ENCODE peak calls at places on chromosomes 3 and 15, in eight cellular contexts. One of them, this sample, is unnamed.

GRCh38 chr3:40109641-40110490 is 199.6 kb upstream of the EIF1B start:
- DNase-seq in left lung: no peak
- DNase-seq in HCT116: no peak
- DNase-seq in fibroblast of lung: no peak
- DNase-seq in WTC11: peak
- DNase-seq in GM20000: no peak
- DNase-seq in thoracic aorta: no peak
- DNase-seq in GM12865: no peak
- DNase-seq in this sample: peak

GRCh38 chr3:72171946-72172345 is 387.0 kb upstream of the PROK2 start:
- DNase-seq in left lung: no peak
- DNase-seq in HCT116: no peak
- DNase-seq in fibroblast of lung: peak
- DNase-seq in WTC11: no peak
- DNase-seq in GM20000: no peak
- DNase-seq in thoracic aorta: no peak
- DNase-seq in GM12865: no peak
- DNase-seq in this sample: no peak

GRCh38 chr15:56425976-56426375 is 39.0 kb downstream of the MNS1 start:
- DNase-seq in left lung: no peak
- DNase-seq in HCT116: no peak
- DNase-seq in fibroblast of lung: no peak
- DNase-seq in WTC11: no peak
- DNase-seq in GM20000: no peak
- DNase-seq in thoracic aorta: no peak
- DNase-seq in GM12865: no peak
- DNase-seq in this sample: no peak

GRCh38 chr3:81764665-81765064 is 3.2 kb upstream of the GBE1 start:
- DNase-seq in left lung: no peak
- DNase-seq in HCT116: no peak
- DNase-seq in fibroblast of lung: no peak
- DNase-seq in WTC11: no peak
- DNase-seq in GM20000: no peak
- DNase-seq in thoracic aorta: no peak
- DNase-seq in GM12865: no peak
- DNase-seq in this sample: no peak

GRCh38 chr3:108218811-108219210 is 3.4 kb downstream of the IFT57 start:
- DNase-seq in left lung: no peak
- DNase-seq in HCT116: no peak
- DNase-seq in fibroblast of lung: peak
- DNase-seq in WTC11: no peak
- DNase-seq in GM20000: no peak
- DNase-seq in thoracic aorta: no peak
- DNase-seq in GM12865: no peak
- DNase-seq in this sample: no peak

GRCh38 chr3:10417849-10418248 is 87.5 kb downstream of the ATP2B2 start:
- DNase-seq in left lung: no peak
- DNase-seq in HCT116: peak
- DNase-seq in fibroblast of lung: peak
- DNase-seq in WTC11: no peak
- DNase-seq in GM20000: peak
- DNase-seq in thoracic aorta: no peak
- DNase-seq in GM12865: peak
- DNase-seq in this sample: no peak

GRCh38 chr3:133868166-133868565 is 27.5 kb downstream of the RAB6B start:
- DNase-seq in left lung: no peak
- DNase-seq in HCT116: no peak
- DNase-seq in fibroblast of lung: no peak
- DNase-seq in WTC11: no peak
- DNase-seq in GM20000: no peak
- DNase-seq in thoracic aorta: no peak
- DNase-seq in GM12865: no peak
- DNase-seq in this sample: no peak

GRCh38 chr3:171269557-171269956 is 190.6 kb downstream of the TNIK start:
- DNase-seq in left lung: no peak
- DNase-seq in HCT116: no peak
- DNase-seq in fibroblast of lung: no peak
- DNase-seq in WTC11: no peak
- DNase-seq in GM20000: no peak
- DNase-seq in thoracic aorta: no peak
- DNase-seq in GM12865: peak
- DNase-seq in this sample: no peak

GRCh38 chr3:48682786-48683185 is 2.9 kb downstream of the NCKIPSD start:
- DNase-seq in left lung: no peak
- DNase-seq in HCT116: no peak
- DNase-seq in fibroblast of lung: no peak
- DNase-seq in WTC11: no peak
- DNase-seq in GM20000: no peak
- DNase-seq in thoracic aorta: no peak
- DNase-seq in GM12865: no peak
- DNase-seq in this sample: no peak

GRCh38 chr3:80612366-80612765 is 844.6 kb upstream of the ROBO1 start:
- DNase-seq in left lung: no peak
- DNase-seq in HCT116: no peak
- DNase-seq in fibroblast of lung: no peak
- DNase-seq in WTC11: no peak
- DNase-seq in GM20000: no peak
- DNase-seq in thoracic aorta: no peak
- DNase-seq in GM12865: no peak
- DNase-seq in this sample: no peak

GRCh38 chr3:171268677-171269076 is 191.5 kb downstream of the TNIK start:
- DNase-seq in left lung: no peak
- DNase-seq in HCT116: no peak
- DNase-seq in fibroblast of lung: no peak
- DNase-seq in WTC11: no peak
- DNase-seq in GM20000: no peak
- DNase-seq in thoracic aorta: no peak
- DNase-seq in GM12865: no peak
- DNase-seq in this sample: no peak

GRCh38 chr15:42726114-42726513 is 10.8 kb downstream of the CDAN1 start:
- DNase-seq in left lung: no peak
- DNase-seq in HCT116: no peak
- DNase-seq in fibroblast of lung: no peak
- DNase-seq in WTC11: no peak
- DNase-seq in GM20000: no peak
- DNase-seq in thoracic aorta: no peak
- DNase-seq in GM12865: no peak
- DNase-seq in this sample: no peak

GRCh38 chr3:16084887-16085286 is 89.6 kb upstream of the GALNT15 start:
- DNase-seq in left lung: no peak
- DNase-seq in HCT116: no peak
- DNase-seq in fibroblast of lung: peak
- DNase-seq in WTC11: no peak
- DNase-seq in GM20000: no peak
- DNase-seq in thoracic aorta: no peak
- DNase-seq in GM12865: no peak
- DNase-seq in this sample: no peak

GRCh38 chr3:184040010-184040409 is 8.5 kb downstream of the HTR3D start:
- DNase-seq in left lung: no peak
- DNase-seq in HCT116: peak
- DNase-seq in fibroblast of lung: no peak
- DNase-seq in WTC11: peak
- DNase-seq in GM20000: no peak
- DNase-seq in thoracic aorta: no peak
- DNase-seq in GM12865: peak
- DNase-seq in this sample: no peak

GRCh38 chr3:50807266-50807665 is 132.5 kb downstream of the DOCK3 start:
- DNase-seq in left lung: no peak
- DNase-seq in HCT116: no peak
- DNase-seq in fibroblast of lung: peak
- DNase-seq in WTC11: no peak
- DNase-seq in GM20000: no peak
- DNase-seq in thoracic aorta: no peak
- DNase-seq in GM12865: no peak
- DNase-seq in this sample: no peak

GRCh38 chr3:105862217-105862616 is 6.6 kb downstream of the CBLB start:
- DNase-seq in left lung: no peak
- DNase-seq in HCT116: no peak
- DNase-seq in fibroblast of lung: no peak
- DNase-seq in WTC11: no peak
- DNase-seq in GM20000: peak
- DNase-seq in thoracic aorta: no peak
- DNase-seq in GM12865: peak
- DNase-seq in this sample: no peak

GRCh38 chr3:193812791-193813505 is 219.9 kb downstream of the OPA1 start:
- DNase-seq in left lung: no peak
- DNase-seq in HCT116: no peak
- DNase-seq in fibroblast of lung: no peak
- DNase-seq in WTC11: peak
- DNase-seq in GM20000: no peak
- DNase-seq in thoracic aorta: no peak
- DNase-seq in GM12865: no peak
- DNase-seq in this sample: no peak

GRCh38 chr15:27796405-27797085 is 302.6 kb downstream of the OCA2 start:
- DNase-seq in left lung: no peak
- DNase-seq in HCT116: no peak
- DNase-seq in fibroblast of lung: no peak
- DNase-seq in WTC11: no peak
- DNase-seq in GM20000: no peak
- DNase-seq in thoracic aorta: no peak
- DNase-seq in GM12865: no peak
- DNase-seq in this sample: no peak

GRCh38 chr3:195188530-195188917 is 82.4 kb downstream of the XXYLT1 start:
- DNase-seq in left lung: no peak
- DNase-seq in HCT116: no peak
- DNase-seq in fibroblast of lung: no peak
- DNase-seq in WTC11: no peak
- DNase-seq in GM20000: no peak
- DNase-seq in thoracic aorta: no peak
- DNase-seq in GM12865: no peak
- DNase-seq in this sample: no peak
- TF ChIP-seq CTCF in left lung: no peak
- TF ChIP-seq CTCF in HCT116: no peak
- TF ChIP-seq CTCF in fibroblast of lung: peak
- TF ChIP-seq CTCF in WTC11: no peak
- TF ChIP-seq CTCF in GM20000: no peak
- TF ChIP-seq CTCF in thoracic aorta: no peak
- TF ChIP-seq CTCF in GM12865: no peak
- TF ChIP-seq CTCF in this sample: no peak

GRCh38 chr3:4807381-4808280 is 171.6 kb upstream of the BHLHE40 start:
- DNase-seq in left lung: no peak
- DNase-seq in HCT116: no peak
- DNase-seq in fibroblast of lung: no peak
- DNase-seq in WTC11: no peak
- DNase-seq in GM20000: no peak
- DNase-seq in thoracic aorta: no peak
- DNase-seq in GM12865: no peak
- DNase-seq in this sample: no peak
- TF ChIP-seq CTCF in left lung: no peak
- TF ChIP-seq CTCF in HCT116: no peak
- TF ChIP-seq CTCF in fibroblast of lung: no peak
- TF ChIP-seq CTCF in WTC11: no peak
- TF ChIP-seq CTCF in GM20000: no peak
- TF ChIP-seq CTCF in thoracic aorta: no peak
- TF ChIP-seq CTCF in GM12865: no peak
- TF ChIP-seq CTCF in this sample: no peak

GRCh38 chr3:12286927-12287726 is 1.7 kb upstream of the PPARG start:
- DNase-seq in left lung: peak
- DNase-seq in HCT116: no peak
- DNase-seq in fibroblast of lung: no peak
- DNase-seq in WTC11: peak
- DNase-seq in GM20000: peak
- DNase-seq in thoracic aorta: no peak
- DNase-seq in GM12865: no peak
- DNase-seq in this sample: peak
- TF ChIP-seq CTCF in left lung: no peak
- TF ChIP-seq CTCF in HCT116: no peak
- TF ChIP-seq CTCF in fibroblast of lung: peak
- TF ChIP-seq CTCF in WTC11: no peak
- TF ChIP-seq CTCF in GM20000: no peak
- TF ChIP-seq CTCF in thoracic aorta: no peak
- TF ChIP-seq CTCF in GM12865: no peak
- TF ChIP-seq CTCF in this sample: no peak

DNA sequence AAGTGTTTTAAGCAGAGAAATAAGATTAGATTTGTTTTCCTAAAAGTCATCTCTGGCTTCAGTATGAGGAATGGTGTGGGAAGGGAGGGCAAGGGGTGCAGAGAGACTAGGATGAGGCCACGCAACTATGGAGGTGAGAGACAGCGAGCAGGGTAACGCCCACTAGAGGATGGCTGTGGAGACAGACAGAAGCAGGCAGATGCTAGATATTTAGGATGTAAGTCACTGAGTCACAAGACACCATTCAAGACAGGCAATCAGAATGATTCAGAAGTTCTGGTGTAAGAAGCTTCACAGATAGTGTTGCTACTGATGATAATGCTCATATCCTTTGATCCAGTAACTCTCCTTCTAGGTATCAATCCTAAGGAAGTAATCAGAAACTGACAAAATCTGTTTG is 19.1 kb downstream of the HSPBAP1 start:
- DNase-seq in left lung: no peak
- DNase-seq in HCT116: no peak
- DNase-seq in fibroblast of lung: peak
- DNase-seq in WTC11: no peak
- DNase-seq in GM20000: peak
- DNase-seq in thoracic aorta: no peak
- DNase-seq in GM12865: no peak
- DNase-seq in this sample: no peak
- TF ChIP-seq CTCF in left lung: no peak
- TF ChIP-seq CTCF in HCT116: no peak
- TF ChIP-seq CTCF in fibroblast of lung: no peak
- TF ChIP-seq CTCF in WTC11: no peak
- TF ChIP-seq CTCF in GM20000: no peak
- TF ChIP-seq CTCF in thoracic aorta: no peak
- TF ChIP-seq CTCF in GM12865: no peak
- TF ChIP-seq CTCF in this sample: no peak

GRCh38 chr3:89165636-89166312 is 58.4 kb downstream of the EPHA3 start:
- DNase-seq in left lung: no peak
- DNase-seq in HCT116: no peak
- DNase-seq in fibroblast of lung: no peak
- DNase-seq in WTC11: no peak
- DNase-seq in GM20000: no peak
- DNase-seq in thoracic aorta: no peak
- DNase-seq in GM12865: no peak
- DNase-seq in this sample: no peak

DNA sequence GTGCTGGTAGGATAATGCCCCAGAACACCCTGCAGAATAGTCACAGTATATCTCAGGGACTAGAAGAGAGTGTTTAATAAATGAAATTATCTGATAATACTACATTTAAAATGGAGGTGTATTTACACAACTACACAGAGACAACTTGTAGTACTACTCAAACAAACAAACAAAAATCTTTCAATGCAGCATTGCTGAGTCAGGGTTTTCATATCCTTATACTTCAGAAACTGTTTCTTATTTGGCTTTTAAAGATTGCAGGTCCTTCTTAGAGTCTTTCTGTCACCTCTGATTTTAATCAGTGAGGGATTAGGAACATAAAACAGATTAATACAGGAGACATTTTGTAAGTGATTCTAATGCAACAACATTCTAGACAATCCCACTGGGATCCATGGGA is 57.4 kb downstream of the EPHA3 start:
- DNase-seq in left lung: no peak
- DNase-seq in HCT116: no peak
- DNase-seq in fibroblast of lung: no peak
- DNase-seq in WTC11: no peak
- DNase-seq in GM20000: no peak
- DNase-seq in thoracic aorta: no peak
- DNase-seq in GM12865: no peak
- DNase-seq in this sample: no peak
- TF ChIP-seq CTCF in left lung: no peak
- TF ChIP-seq CTCF in HCT116: no peak
- TF ChIP-seq CTCF in fibroblast of lung: no peak
- TF ChIP-seq CTCF in WTC11: no peak
- TF ChIP-seq CTCF in GM20000: no peak
- TF ChIP-seq CTCF in thoracic aorta: no peak
- TF ChIP-seq CTCF in GM12865: no peak
- TF ChIP-seq CTCF in this sample: no peak

GRCh38 chr15:83436513-83437158 is 10.5 kb upstream of the SH3GL3 start:
- DNase-seq in left lung: no peak
- DNase-seq in HCT116: peak
- DNase-seq in fibroblast of lung: peak
- DNase-seq in WTC11: no peak
- DNase-seq in GM20000: no peak
- DNase-seq in thoracic aorta: no peak
- DNase-seq in GM12865: peak
- DNase-seq in this sample: no peak
- TF ChIP-seq CTCF in left lung: no peak
- TF ChIP-seq CTCF in HCT116: peak
- TF ChIP-seq CTCF in fibroblast of lung: peak
- TF ChIP-seq CTCF in WTC11: peak
- TF ChIP-seq CTCF in GM20000: no peak
- TF ChIP-seq CTCF in thoracic aorta: no peak
- TF ChIP-seq CTCF in GM12865: peak
- TF ChIP-seq CTCF in this sample: peak